ENCODE peak calls at places on chromosome 18, in six cellular contexts. Q is AG04450, I is stomach, U is WERI-Rb-1, E is heart left ventricle, V is mesendoderm. B is an unnamed sample. For H3K27me3, the result is how much of the 10 kb centered on the place peaks cover.

GRCh38 chr18:39513187-39513586 is 1947.6 kb upstream of the CELF4 start:
- DNase-seq in V (no peak), Q (no peak), E (no peak), I (no peak), U (no peak), B (no peak)

GRCh38 chr18:61993831-61994230 is 101.0 kb upstream of the RNF152 start:
- DNase-seq in I (no peak), Q (no peak), E (no peak), V (no peak), U (no peak), B (no peak)

GRCh38 chr18:160831-161570 is 2.6 kb downstream of the USP14 start:
- DNase-seq in U (no peak), Q (no peak), E (no peak), V (peak), I (no peak), B (no peak)

GRCh38 chr18:14026199-14026598 is 106.0 kb downstream of the ZNF519 start:
- DNase-seq in V (no peak), U (no peak), Q (no peak), E (no peak), I (no peak), B (no peak)

GRCh38 chr18:13253786-13254755 is 35.5 kb downstream of the LDLRAD4 start:
- DNase-seq in E (no peak), U (no peak), V (peak), Q (no peak), I (no peak), B (no peak)

GRCh38 chr18:9337875-9338274 is 3.3 kb downstream of the TWSG1 start:
- DNase-seq in U (no peak), I (no peak), Q (no peak), E (no peak), V (no peak), B (no peak)

GRCh38 chr18:74669136-74669798 is 71.6 kb downstream of the ZNF407 start:
- DNase-seq in Q (no peak), E (no peak), U (no peak), I (no peak), V (no peak), B (no peak)

GRCh38 chr18:3973191-3973590 is 481.9 kb downstream of the DLGAP1 start:
- DNase-seq in I (no peak), U (no peak), Q (no peak), V (no peak), E (no peak), B (no peak)

GRCh38 chr18:11857177-11857887 is 6.1 kb downstream of the CHMP1B start:
- DNase-seq in V (peak), U (no peak), E (peak), I (peak), Q (peak), B (peak)

GRCh38 chr18:61889541-61889940 is 3.3 kb downstream of the RNF152 start:
- DNase-seq in Q (no peak), I (no peak), V (no peak), E (no peak), U (no peak), B (no peak)

GRCh38 chr18:60372598-60372997 is at the start of gene MC4R:
- DNase-seq in I (no peak), V (peak), E (peak), U (peak), Q (peak), B (peak)

GRCh38 chr18:371616-371998 is 103.8 kb upstream of the THOC1 start:
- DNase-seq in I (no peak), V (peak), E (no peak), Q (no peak), U (no peak), B (no peak)

GRCh38 chr18:25109484-25109883 is 242.5 kb downstream of the ZNF521 start:
- DNase-seq in Q (peak), I (no peak), V (no peak), U (no peak), E (no peak), B (no peak)

GRCh38 chr18:75544496-75544895 is 117.0 kb upstream of the SMIM21 start:
- DNase-seq in U (no peak), E (no peak), Q (no peak), V (no peak), I (no peak), B (peak)

GRCh38 chr18:33733376-33733775 is 155.4 kb downstream of the ASXL3 start:
- DNase-seq in Q (no peak), U (no peak), V (no peak), I (no peak), E (no peak), B (no peak)

GRCh38 chr18:21598726-21599584 is 1.5 kb downstream of the ESCO1 start:
- DNase-seq in U (peak), I (no peak), Q (no peak), E (no peak), V (peak), B (peak)

GRCh38 chr18:63314991-63315662 is 4.4 kb downstream of the BCL2 start:
- DNase-seq in U (no peak), I (no peak), V (no peak), Q (no peak), E (no peak), B (no peak)

GRCh38 chr18:63317556-63317946 is 2.0 kb downstream of the BCL2 start:
- DNase-seq in E (no peak), V (no peak), Q (no peak), I (no peak), U (no peak), B (no peak)

GRCh38 chr18:63316612-63317555 is 2.7 kb downstream of the BCL2 start:
- DNase-seq in V (no peak), I (no peak), E (no peak), Q (no peak), U (no peak), B (no peak)

GRCh38 chr18:63314062-63314790 is 5.3 kb downstream of the BCL2 start:
- DNase-seq in Q (no peak), V (no peak), I (no peak), U (no peak), E (no peak), B (no peak)

DNA sequence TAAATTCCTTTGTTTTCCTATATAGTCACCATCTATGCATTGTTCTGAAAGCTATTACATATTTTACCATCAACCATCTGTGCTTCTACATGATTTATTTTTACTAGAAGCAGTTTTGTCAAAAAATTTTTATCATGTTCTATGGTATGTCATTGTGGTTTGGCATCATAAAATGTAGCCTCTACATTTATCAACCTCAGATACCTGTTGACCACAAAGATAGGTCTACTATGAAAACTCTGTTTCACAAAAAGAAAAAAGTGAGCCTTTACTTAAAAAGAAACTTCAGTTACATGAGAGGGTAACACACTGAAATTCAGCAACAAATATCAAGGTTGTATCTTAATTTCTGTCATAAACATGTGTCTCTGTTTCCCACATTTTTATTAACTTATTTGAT is 3.7 kb downstream of the BCL2 start:
- DNase-seq in U (no peak), Q (no peak), I (no peak), V (no peak), E (no peak), B (no peak)
- H3K27me3 ChIP-seq in U (under half), Q (under half), I (under half), V (under half), E (under half), B (under half)

DNA sequence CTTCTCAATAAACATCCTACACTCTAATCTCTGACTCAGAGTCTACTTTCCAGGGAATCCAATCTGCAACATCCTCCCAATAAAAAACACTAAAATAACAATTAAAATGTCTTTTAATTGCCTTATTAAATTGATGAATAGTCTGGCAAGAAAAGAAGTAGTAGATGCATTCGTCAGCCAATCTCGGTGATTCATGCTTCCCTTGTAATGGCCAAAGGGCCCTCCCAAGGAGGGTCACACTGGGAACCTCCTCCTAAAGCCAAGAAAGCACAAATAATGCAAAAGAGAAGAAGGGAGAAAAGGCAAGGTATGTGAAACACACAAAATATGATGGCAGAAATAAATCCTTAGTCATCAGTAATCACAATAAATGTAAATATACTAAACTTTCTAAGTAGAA is 16.8 kb downstream of the ST8SIA5 start:
- DNase-seq in Q (no peak), U (no peak), E (no peak), V (no peak), I (no peak), B (no peak)
- H3K27me3 ChIP-seq in Q (under half), U (under half), E (under half), V (under half), I (under half), B (under half)

GRCh38 chr18:46243673-46244072 is 139.5 kb downstream of the HAUS1 start:
- DNase-seq in I (no peak), V (no peak), U (no peak), Q (no peak), E (no peak), B (no peak)
- H3K27me3 ChIP-seq in I (under half), V (under half), U (under half), Q (under half), E (under half), B (under half)

GRCh38 chr18:59268722-59269562 is 4.3 kb downstream of the RAX start:
- DNase-seq in V (peak), E (no peak), I (no peak), U (no peak), Q (no peak), B (no peak)

GRCh38 chr18:59269563-59270214 is 3.6 kb downstream of the RAX start:
- DNase-seq in I (no peak), V (no peak), Q (no peak), U (no peak), E (no peak), B (no peak)

GRCh38 chr18:59266876-59267510 is 6.3 kb downstream of the RAX start:
- DNase-seq in V (no peak), E (no peak), Q (no peak), I (no peak), U (no peak), B (no peak)

GRCh38 chr18:59267511-59268126 is 5.6 kb downstream of the RAX start:
- DNase-seq in Q (no peak), U (no peak), E (no peak), I (no peak), V (peak), B (no peak)

DNA sequence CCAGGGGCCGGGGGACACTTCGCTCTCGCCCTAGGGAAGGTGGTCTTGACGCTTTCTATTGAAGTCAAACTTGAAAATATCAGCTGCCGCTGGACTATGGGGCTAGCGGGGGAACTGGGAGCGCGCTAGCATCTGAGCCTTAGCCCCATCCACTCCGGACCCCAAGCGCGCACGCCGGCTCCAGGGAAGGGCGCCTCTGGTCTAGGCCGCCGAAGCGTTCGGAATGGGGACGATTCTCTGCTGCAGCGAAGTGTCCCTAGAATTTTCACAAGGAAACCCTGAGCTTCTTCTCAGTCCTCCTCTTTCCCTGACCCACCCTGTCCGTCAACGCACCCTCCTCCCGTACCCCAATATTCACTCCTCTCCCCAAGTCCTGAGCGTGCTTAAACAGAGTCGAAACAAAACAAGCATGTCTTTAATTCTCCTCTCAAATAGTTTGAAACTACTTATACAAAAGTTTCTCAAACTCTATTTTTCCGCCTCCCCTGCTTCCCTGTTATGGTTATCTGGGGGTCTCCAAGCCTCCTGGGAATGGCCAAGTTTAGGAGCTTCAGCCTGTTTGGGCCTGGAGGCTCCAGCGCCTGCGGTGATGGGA is 5.0 kb downstream of the RAX start:
- DNase-seq in E (no peak), I (no peak), U (no peak), Q (no peak), V (no peak), B (no peak)
- H3K27me3 ChIP-seq in E (half or more), I (half or more), U (under half), Q (half or more), V (half or more), B (under half)

GRCh38 chr18:2847341-2848144 is 737 bp downstream of the EMILIN2 start:
- DNase-seq in I (no peak), U (peak), V (peak), Q (no peak), E (peak), B (no peak)
- H3K27me3 ChIP-seq in I (half or more), U (under half), V (under half), Q (half or more), E (under half), B (under half)

GRCh38 chr18:57803119-57803969 is at the start of gene ATP8B1:
- DNase-seq in E (peak), U (no peak), V (peak), Q (no peak), I (peak), B (peak)
- H3K27me3 ChIP-seq in E (under half), U (under half), V (under half), Q (under half), I (under half), B (under half)

GRCh38 chr18:78970774-78971333 is 8.8 kb upstream of the SALL3 start:
- DNase-seq in Q (no peak), I (no peak), U (no peak), V (no peak), E (no peak), B (no peak)
- H3K27me3 ChIP-seq in Q (under half), I (half or more), U (under half), V (under half), E (under half), B (under half)

B was measured in HCT116.